ENCODE peak calls at places on chromosome 9, in eight cellular contexts. One of them, this sample, is unnamed.

GRCh38 chr9:15146121-15146820 is 160.7 kb downstream of the TTC39B start:
- DNase-seq in stimulated activated CD4-positive, alpha-beta T cell treated with anti-CD3 and anti-CD28 coated beads, Interleukin-4, amount 100 ng/mL, for 4 hours: no peak
- DNase-seq in hippocampal formation: no peak
- DNase-seq in RKO: no peak
- DNase-seq in left cardiac atrium: no peak
- DNase-seq in A549: no peak
- DNase-seq in globus pallidus: no peak
- DNase-seq in activated naive CD4-positive, alpha-beta T cell treated with Interleukin-2 at 50 U/mL for 16 hours: no peak
- DNase-seq in this sample: no peak

GRCh38 chr9:123073991-123074422 is 40.5 kb downstream of the GPR21 start:
- DNase-seq in RKO: no peak
- DNase-seq in hippocampal formation: no peak
- DNase-seq in activated naive CD4-positive, alpha-beta T cell treated with Interleukin-2 at 50 U/mL for 16 hours: no peak
- DNase-seq in A549: no peak
- DNase-seq in left cardiac atrium: no peak
- DNase-seq in stimulated activated CD4-positive, alpha-beta T cell treated with anti-CD3 and anti-CD28 coated beads, Interleukin-4, amount 100 ng/mL, for 4 hours: no peak
- DNase-seq in globus pallidus: no peak
- DNase-seq in this sample: no peak

GRCh38 chr9:97570899-97571298 is 62.3 kb downstream of the TSTD2 start:
- DNase-seq in hippocampal formation: peak
- DNase-seq in RKO: no peak
- DNase-seq in A549: no peak
- DNase-seq in stimulated activated CD4-positive, alpha-beta T cell treated with anti-CD3 and anti-CD28 coated beads, Interleukin-4, amount 100 ng/mL, for 4 hours: no peak
- DNase-seq in activated naive CD4-positive, alpha-beta T cell treated with Interleukin-2 at 50 U/mL for 16 hours: no peak
- DNase-seq in globus pallidus: peak
- DNase-seq in left cardiac atrium: peak
- DNase-seq in this sample: peak

GRCh38 chr9:2559212-2560152 is 62.1 kb upstream of the VLDLR start:
- DNase-seq in RKO: no peak
- DNase-seq in globus pallidus: peak
- DNase-seq in left cardiac atrium: peak
- DNase-seq in hippocampal formation: peak
- DNase-seq in stimulated activated CD4-positive, alpha-beta T cell treated with anti-CD3 and anti-CD28 coated beads, Interleukin-4, amount 100 ng/mL, for 4 hours: no peak
- DNase-seq in activated naive CD4-positive, alpha-beta T cell treated with Interleukin-2 at 50 U/mL for 16 hours: no peak
- DNase-seq in A549: peak
- DNase-seq in this sample: peak

GRCh38 chr9:110156416-110156815 is 51.5 kb downstream of the C9orf152 start:
- DNase-seq in stimulated activated CD4-positive, alpha-beta T cell treated with anti-CD3 and anti-CD28 coated beads, Interleukin-4, amount 100 ng/mL, for 4 hours: no peak
- DNase-seq in left cardiac atrium: no peak
- DNase-seq in activated naive CD4-positive, alpha-beta T cell treated with Interleukin-2 at 50 U/mL for 16 hours: no peak
- DNase-seq in RKO: no peak
- DNase-seq in A549: no peak
- DNase-seq in globus pallidus: no peak
- DNase-seq in hippocampal formation: no peak
- DNase-seq in this sample: no peak

GRCh38 chr9:113602126-113603119 is 138.9 kb downstream of the RGS3 start:
- DNase-seq in stimulated activated CD4-positive, alpha-beta T cell treated with anti-CD3 and anti-CD28 coated beads, Interleukin-4, amount 100 ng/mL, for 4 hours: peak
- DNase-seq in globus pallidus: no peak
- DNase-seq in activated naive CD4-positive, alpha-beta T cell treated with Interleukin-2 at 50 U/mL for 16 hours: peak
- DNase-seq in A549: no peak
- DNase-seq in hippocampal formation: no peak
- DNase-seq in left cardiac atrium: peak
- DNase-seq in RKO: peak
- DNase-seq in this sample: peak

GRCh38 chr9:78694950-78695349 is 398.0 kb downstream of the PSAT1 start:
- DNase-seq in stimulated activated CD4-positive, alpha-beta T cell treated with anti-CD3 and anti-CD28 coated beads, Interleukin-4, amount 100 ng/mL, for 4 hours: no peak
- DNase-seq in hippocampal formation: no peak
- DNase-seq in A549: no peak
- DNase-seq in left cardiac atrium: no peak
- DNase-seq in RKO: no peak
- DNase-seq in activated naive CD4-positive, alpha-beta T cell treated with Interleukin-2 at 50 U/mL for 16 hours: no peak
- DNase-seq in globus pallidus: no peak
- DNase-seq in this sample: no peak

GRCh38 chr9:114055061-114055460 is 23.0 kb downstream of the AMBP start:
- DNase-seq in globus pallidus: no peak
- DNase-seq in left cardiac atrium: no peak
- DNase-seq in A549: no peak
- DNase-seq in hippocampal formation: no peak
- DNase-seq in stimulated activated CD4-positive, alpha-beta T cell treated with anti-CD3 and anti-CD28 coated beads, Interleukin-4, amount 100 ng/mL, for 4 hours: no peak
- DNase-seq in activated naive CD4-positive, alpha-beta T cell treated with Interleukin-2 at 50 U/mL for 16 hours: no peak
- DNase-seq in RKO: no peak
- DNase-seq in this sample: no peak

GRCh38 chr9:13816837-13817236 is 497.1 kb downstream of the NFIB start:
- DNase-seq in activated naive CD4-positive, alpha-beta T cell treated with Interleukin-2 at 50 U/mL for 16 hours: no peak
- DNase-seq in globus pallidus: no peak
- DNase-seq in left cardiac atrium: no peak
- DNase-seq in hippocampal formation: no peak
- DNase-seq in stimulated activated CD4-positive, alpha-beta T cell treated with anti-CD3 and anti-CD28 coated beads, Interleukin-4, amount 100 ng/mL, for 4 hours: no peak
- DNase-seq in A549: no peak
- DNase-seq in RKO: no peak
- DNase-seq in this sample: no peak

GRCh38 chr9:127557466-127557869 is 54.6 kb upstream of the STXBP1 start:
- DNase-seq in RKO: no peak
- DNase-seq in stimulated activated CD4-positive, alpha-beta T cell treated with anti-CD3 and anti-CD28 coated beads, Interleukin-4, amount 100 ng/mL, for 4 hours: no peak
- DNase-seq in globus pallidus: no peak
- DNase-seq in hippocampal formation: no peak
- DNase-seq in left cardiac atrium: peak
- DNase-seq in activated naive CD4-positive, alpha-beta T cell treated with Interleukin-2 at 50 U/mL for 16 hours: no peak
- DNase-seq in A549: no peak
- DNase-seq in this sample: peak

GRCh38 chr9:33748633-33749304 is 46.6 kb upstream of the PRSS3 start:
- DNase-seq in left cardiac atrium: no peak
- DNase-seq in stimulated activated CD4-positive, alpha-beta T cell treated with anti-CD3 and anti-CD28 coated beads, Interleukin-4, amount 100 ng/mL, for 4 hours: no peak
- DNase-seq in RKO: no peak
- DNase-seq in globus pallidus: no peak
- DNase-seq in hippocampal formation: no peak
- DNase-seq in activated naive CD4-positive, alpha-beta T cell treated with Interleukin-2 at 50 U/mL for 16 hours: peak
- DNase-seq in A549: no peak
- DNase-seq in this sample: no peak

GRCh38 chr9:37626708-37627293 is 24.0 kb upstream of the FRMPD1 start:
- DNase-seq in stimulated activated CD4-positive, alpha-beta T cell treated with anti-CD3 and anti-CD28 coated beads, Interleukin-4, amount 100 ng/mL, for 4 hours: no peak
- DNase-seq in left cardiac atrium: no peak
- DNase-seq in RKO: no peak
- DNase-seq in globus pallidus: no peak
- DNase-seq in hippocampal formation: no peak
- DNase-seq in A549: no peak
- DNase-seq in activated naive CD4-positive, alpha-beta T cell treated with Interleukin-2 at 50 U/mL for 16 hours: no peak
- DNase-seq in this sample: no peak

GRCh38 chr9:89109666-89110065 is 69.0 kb downstream of the SHC3 start:
- DNase-seq in stimulated activated CD4-positive, alpha-beta T cell treated with anti-CD3 and anti-CD28 coated beads, Interleukin-4, amount 100 ng/mL, for 4 hours: no peak
- DNase-seq in activated naive CD4-positive, alpha-beta T cell treated with Interleukin-2 at 50 U/mL for 16 hours: no peak
- DNase-seq in RKO: no peak
- DNase-seq in left cardiac atrium: no peak
- DNase-seq in hippocampal formation: no peak
- DNase-seq in A549: no peak
- DNase-seq in globus pallidus: no peak
- DNase-seq in this sample: no peak

GRCh38 chr9:124282442-124283231 is 24.9 kb downstream of the NEK6 start:
- DNase-seq in RKO: no peak
- DNase-seq in A549: no peak
- DNase-seq in globus pallidus: no peak
- DNase-seq in activated naive CD4-positive, alpha-beta T cell treated with Interleukin-2 at 50 U/mL for 16 hours: no peak
- DNase-seq in left cardiac atrium: peak
- DNase-seq in stimulated activated CD4-positive, alpha-beta T cell treated with anti-CD3 and anti-CD28 coated beads, Interleukin-4, amount 100 ng/mL, for 4 hours: no peak
- DNase-seq in hippocampal formation: no peak
- DNase-seq in this sample: no peak

GRCh38 chr9:133864011-133864410 is 125.9 kb upstream of the SARDH start:
- DNase-seq in hippocampal formation: no peak
- DNase-seq in RKO: no peak
- DNase-seq in left cardiac atrium: no peak
- DNase-seq in activated naive CD4-positive, alpha-beta T cell treated with Interleukin-2 at 50 U/mL for 16 hours: no peak
- DNase-seq in globus pallidus: no peak
- DNase-seq in A549: no peak
- DNase-seq in stimulated activated CD4-positive, alpha-beta T cell treated with anti-CD3 and anti-CD28 coated beads, Interleukin-4, amount 100 ng/mL, for 4 hours: no peak
- DNase-seq in this sample: no peak

GRCh38 chr9:97842960-97843359 is 10.1 kb upstream of the FOXE1 start:
- DNase-seq in hippocampal formation: no peak
- DNase-seq in A549: no peak
- DNase-seq in globus pallidus: no peak
- DNase-seq in RKO: no peak
- DNase-seq in activated naive CD4-positive, alpha-beta T cell treated with Interleukin-2 at 50 U/mL for 16 hours: no peak
- DNase-seq in stimulated activated CD4-positive, alpha-beta T cell treated with anti-CD3 and anti-CD28 coated beads, Interleukin-4, amount 100 ng/mL, for 4 hours: no peak
- DNase-seq in left cardiac atrium: no peak
- DNase-seq in this sample: no peak

This sample was measured in cerebellum.